ENCODE peak calls at places on chromosomes 4 and X, in seven cellular contexts. H is GM23338, E is GM23248, C is hepatocyte, G is PC-9, N is MM.1S, X is HCT116. Z is an unnamed sample.

GRCh38 chrX:68193234-68193633 is 240.1 kb downstream of the OPHN1 start:
- DNase-seq in H (no peak), E (no peak), C (no peak), G (no peak), N (no peak), X (no peak), Z (no peak)

GRCh38 chr4:48403358-48403757 is 62.0 kb downstream of the SLAIN2 start:
- DNase-seq in H (no peak), E (no peak), C (no peak), G (no peak), N (no peak), X (no peak), Z (no peak)

GRCh38 chrX:54921427-54922021 is 900 bp downstream of the TRO start:
- DNase-seq in H (peak; percentile 78), E (peak; percentile 85), C (peak; percentile 86), G (no peak), N (peak; percentile 60), X (no peak), Z (no peak)

GRCh38 chrX:39883664-39884063 is 214.1 kb downstream of the BCOR start:
- DNase-seq in H (no peak), E (no peak), C (no peak), G (no peak), N (no peak), X (no peak), Z (no peak)

GRCh38 chrX:153633607-153634180 is 13.3 kb upstream of the DUSP9 start:
- DNase-seq in H (no peak), E (no peak), C (no peak), G (no peak), N (no peak), X (no peak), Z (no peak)

GRCh38 chr4:6027392-6027791 is 9.2 kb upstream of the C4orf50 start:
- DNase-seq in H (no peak), E (no peak), C (no peak), G (no peak), N (no peak), X (no peak), Z (peak; percentile 41)

GRCh38 chrX:18146009-18146408 is 74.7 kb downstream of the BEND2 start:
- DNase-seq in H (no peak), E (no peak), C (no peak), G (no peak), N (no peak), X (no peak), Z (no peak)

GRCh38 chr4:150385606-150386005 is 196.3 kb upstream of the MAB21L2 start:
- DNase-seq in H (peak; percentile 40), E (peak; percentile 95), C (peak; percentile 39), G (no peak), N (no peak), X (no peak), Z (peak; percentile 49)

GRCh38 chr4:99723555-99724450 is 66.2 kb upstream of the C4orf54 start:
- DNase-seq in H (no peak), E (peak; percentile 64), C (peak; percentile 86), G (peak; percentile 88), N (no peak), X (peak; percentile 10), Z (peak; percentile 75)

GRCh38 chr4:16909245-16909644 is 10.8 kb upstream of the LDB2 start:
- DNase-seq in H (peak; percentile 26), E (peak; percentile 43), C (no peak), G (no peak), N (no peak), X (no peak), Z (no peak)
- H3K9me2 ChIP-seq in H (peaks cover 16% of the 10 kb centered on the region), E (no peaks in the 10 kb centered on the region), C (no peaks in the 10 kb centered on the region), G (no peaks in the 10 kb centered on the region), N (no peaks in the 10 kb centered on the region), X (no peaks in the 10 kb centered on the region), Z (no peaks in the 10 kb centered on the region)

DNA sequence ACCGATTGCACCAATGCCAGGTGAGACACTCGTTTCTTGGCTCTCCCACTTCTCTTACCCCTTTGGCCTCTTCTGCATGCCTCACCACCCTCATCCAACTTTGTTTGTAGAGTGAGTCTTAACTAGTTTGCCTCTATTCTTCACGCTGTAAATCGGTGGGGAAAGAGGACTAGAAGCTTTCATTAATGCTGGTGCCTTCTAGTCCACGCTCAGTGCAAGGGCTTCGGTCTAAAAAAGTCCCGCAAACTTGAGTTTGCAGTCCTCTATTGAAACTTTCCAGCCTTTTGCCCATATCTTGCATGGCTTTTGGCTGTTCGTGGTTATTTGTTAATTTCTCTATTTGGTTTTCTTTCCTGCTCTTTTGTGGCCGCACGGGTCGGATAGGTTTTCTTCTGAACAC is 838 bp downstream of the DACH2 start:
- DNase-seq in H (no peak), E (no peak), C (no peak), G (no peak), N (no peak), X (no peak), Z (no peak)
- TF ChIP-seq EZH2 in H (no peak), E (no peak), C (no peak), G (no peak), N (no peak), X (no peak), Z (no peak)

GRCh38 chrX:118179718-118180117 is 63.1 kb upstream of the KLHL13 start:
- DNase-seq in H (no peak), E (no peak), C (no peak), G (no peak), N (no peak), X (no peak), Z (no peak)

GRCh38 chrX:118178450-118178849 is 61.8 kb upstream of the KLHL13 start:
- DNase-seq in H (peak; percentile 27), E (no peak), C (no peak), G (no peak), N (no peak), X (no peak), Z (no peak)

GRCh38 chrX:118179161-118179560 is 62.6 kb upstream of the KLHL13 start:
- DNase-seq in H (peak; percentile 5), E (no peak), C (no peak), G (no peak), N (no peak), X (no peak), Z (no peak)

GRCh38 chrX:118174516-118174915 is 57.9 kb upstream of the KLHL13 start:
- DNase-seq in H (no peak), E (no peak), C (no peak), G (no peak), N (no peak), X (no peak), Z (no peak)

GRCh38 chrX:118177708-118178107 is 61.1 kb upstream of the KLHL13 start:
- DNase-seq in H (no peak), E (no peak), C (no peak), G (no peak), N (no peak), X (no peak), Z (no peak)
- H3K9me2 ChIP-seq in H (no peaks in the 10 kb centered on the region), E (no peaks in the 10 kb centered on the region), C (no peaks in the 10 kb centered on the region), G (no peaks in the 10 kb centered on the region), N (no peaks in the 10 kb centered on the region), X (no peaks in the 10 kb centered on the region), Z (no peaks in the 10 kb centered on the region)

GRCh38 chrX:74536142-74537010 is 78.0 kb downstream of the RLIM start:
- DNase-seq in H (peak; percentile 60), E (peak; percentile 82), C (peak; percentile 81), G (no peak), N (peak; percentile 57), X (no peak), Z (peak; percentile 78)
- TF ChIP-seq EZH2 in H (no peak), E (no peak), C (no peak), G (no peak), N (no peak), X (no peak), Z (no peak)

DNA sequence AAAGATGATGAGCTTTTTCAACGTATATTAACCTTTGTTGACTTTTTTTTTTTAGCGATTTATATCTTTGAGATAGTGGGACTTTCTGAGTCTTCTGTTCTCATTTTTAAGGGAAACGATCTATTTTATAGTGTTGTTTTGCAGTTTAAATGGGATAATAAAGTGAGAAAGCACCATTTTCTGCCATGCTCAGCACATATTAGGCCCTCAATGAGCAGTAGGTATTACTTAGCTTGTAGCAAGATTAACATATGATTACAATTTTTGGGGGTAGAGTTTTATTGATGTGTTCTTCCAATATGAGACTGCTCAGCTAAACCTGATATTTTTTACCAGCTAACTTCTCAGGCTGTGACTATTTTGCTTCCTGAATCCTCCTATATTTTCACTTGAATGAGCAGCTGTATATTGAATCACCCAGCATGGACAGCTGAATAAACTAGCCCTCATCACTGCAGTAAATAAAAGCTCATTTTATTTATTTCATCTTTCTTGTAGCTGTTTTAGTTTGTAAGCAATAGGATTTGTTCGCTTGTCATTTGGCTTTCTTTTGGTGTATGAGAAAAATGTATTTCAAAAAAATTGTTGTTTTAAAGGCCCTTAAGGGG is 43.7 kb downstream of the UGT8 start:
- DNase-seq in H (no peak), E (no peak), C (no peak), G (no peak), N (no peak), X (no peak), Z (no peak)
- H3K9me2 ChIP-seq in H (no peaks in the 10 kb centered on the region), E (no peaks in the 10 kb centered on the region), C (no peaks in the 10 kb centered on the region), G (no peaks in the 10 kb centered on the region), N (no peaks in the 10 kb centered on the region), X (no peaks in the 10 kb centered on the region), Z (no peaks in the 10 kb centered on the region)

DNA sequence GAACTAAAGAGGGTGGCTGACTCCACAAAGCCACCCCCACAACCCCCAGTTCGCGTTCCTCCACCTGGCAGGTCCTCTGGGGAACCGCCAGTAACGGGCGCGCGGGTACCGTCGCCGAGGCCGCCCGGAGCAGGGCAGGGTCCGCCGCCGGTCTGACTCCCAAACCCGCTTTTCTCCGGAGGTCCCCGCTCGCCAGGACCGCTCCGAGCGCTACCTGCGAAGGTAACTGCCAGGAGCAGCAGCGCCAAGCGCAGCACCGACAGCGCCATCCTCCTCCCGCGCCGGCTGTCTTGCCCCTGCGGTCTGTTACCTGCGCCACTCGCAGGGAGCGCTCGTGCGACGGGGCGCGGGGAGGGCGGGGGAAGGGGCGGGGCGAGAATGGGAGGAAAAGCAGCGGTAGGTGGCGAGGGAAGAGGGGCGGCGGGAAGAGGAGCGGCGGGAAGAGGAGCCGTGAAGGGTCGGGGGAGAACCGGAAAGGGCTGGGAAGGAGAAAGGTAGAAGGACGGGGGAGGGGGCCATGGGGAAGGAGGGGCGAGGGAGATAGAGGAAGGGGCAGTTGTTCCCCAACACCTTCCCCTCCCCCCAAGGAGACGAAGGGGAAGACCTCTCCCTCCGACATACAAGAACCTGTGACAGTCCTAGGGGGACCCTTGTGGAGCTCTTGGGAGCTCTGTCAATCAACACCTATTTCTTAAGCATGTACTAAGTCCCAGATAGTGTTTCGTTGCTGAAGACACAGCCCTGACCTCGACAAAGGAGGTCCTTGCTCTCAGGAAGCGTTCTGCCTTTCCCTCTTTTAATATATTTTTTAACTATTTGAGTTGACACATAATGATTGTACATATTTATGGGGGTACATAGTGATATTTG is at the start of gene SPINK2:
- DNase-seq in H (peak; percentile 93), E (no peak), C (peak; percentile 74), G (no peak), N (peak; percentile 81), X (peak; percentile 44), Z (peak; percentile 67)
- TF ChIP-seq EZH2 in H (no peak), E (no peak), C (peak; percentile 22), G (no peak), N (no peak), X (no peak), Z (no peak)

GRCh38 chrX:150291014-150291413 is 72.1 kb upstream of the MAMLD1 start:
- DNase-seq in H (no peak), E (no peak), C (no peak), G (peak; percentile 66), N (no peak), X (no peak), Z (peak; percentile 69)
- H3K9me2 ChIP-seq in H (no peaks in the 10 kb centered on the region), E (no peaks in the 10 kb centered on the region), C (no peaks in the 10 kb centered on the region), G (no peaks in the 10 kb centered on the region), N (no peaks in the 10 kb centered on the region), X (no peaks in the 10 kb centered on the region), Z (no peaks in the 10 kb centered on the region)

Z was measured in PC-3.